ENCODE peak calls at places on chromosomes 7 and 10, in six cellular contexts. A is sigmoid colon, X is ovary, I is A549, P is adrenal gland, D is body of pancreas. R is an unnamed sample.

GRCh38 chr10:85927952-85928677 is 438.5 kb downstream of the GRID1 start:
- DNase-seq in I (no peak), D (peak), P (no peak), A (no peak), X (no peak), R (no peak)

GRCh38 chr7:88337556-88337955 is 30.9 kb upstream of the STEAP4 start:
- DNase-seq in P (no peak), X (no peak), A (no peak), D (no peak), I (no peak), R (no peak)

GRCh38 chr7:44881610-44882009 is 3.7 kb downstream of the PURB start:
- DNase-seq in D (no peak), X (no peak), A (no peak), I (no peak), P (no peak), R (peak)

GRCh38 chr7:26480166-26480565 is 188.5 kb downstream of the SNX10 start:
- DNase-seq in P (no peak), A (no peak), X (no peak), I (no peak), D (no peak), R (no peak)

GRCh38 chr10:45106257-45106856 is 105.6 kb downstream of the ZNF22 start:
- DNase-seq in D (no peak), X (no peak), I (no peak), A (no peak), P (no peak), R (no peak)

GRCh38 chr7:93036807-93037206 is 81.0 kb downstream of the SAMD9 start:
- DNase-seq in X (no peak), A (no peak), P (no peak), I (no peak), D (no peak), R (no peak)

GRCh38 chr7:135761751-135762488 is 13.3 kb upstream of the FAM180A start:
- DNase-seq in I (no peak), D (no peak), A (no peak), P (peak), X (no peak), R (peak)

GRCh38 chr10:2137549-2138174 is 400.3 kb upstream of the ADARB2 start:
- DNase-seq in A (no peak), I (peak), X (no peak), P (no peak), D (no peak), R (peak)

GRCh38 chr7:155813791-155814568 is 1.7 kb upstream of the SHH start:
- DNase-seq in A (no peak), D (no peak), P (no peak), I (no peak), X (no peak), R (no peak)

GRCh38 chr7:12431886-12432285 is 28.2 kb upstream of the VWDE start:
- DNase-seq in A (no peak), P (no peak), D (peak), X (no peak), I (no peak), R (no peak)

GRCh38 chr7:105805619-105806018 is 70.8 kb downstream of the ATXN7L1 start:
- DNase-seq in P (no peak), I (no peak), D (no peak), A (no peak), X (no peak), R (no peak)

GRCh38 chr10:31723074-31723750 is 205.4 kb downstream of the ARHGAP12 start:
- DNase-seq in X (no peak), A (no peak), P (no peak), D (no peak), I (no peak), R (no peak)

GRCh38 chr7:152904698-152905097 is 145.1 kb downstream of the ACTR3B start:
- DNase-seq in A (no peak), P (no peak), D (no peak), I (no peak), X (no peak), R (no peak)

GRCh38 chr10:112792487-112793196 is 157.4 kb upstream of the TCF7L2 start:
- DNase-seq in P (peak), I (no peak), D (peak), X (no peak), A (peak), R (no peak)

GRCh38 chr10:74371696-74372095 is 220.7 kb downstream of the ADK start:
- DNase-seq in P (no peak), A (no peak), I (no peak), X (no peak), D (no peak), R (no peak)

GRCh38 chr10:115093776-115094361 is 704 bp downstream of the ATRNL1 start:
- DNase-seq in I (peak), D (peak), P (peak), X (peak), A (no peak), R (no peak)

GRCh38 chr10:44995914-44996633 is 4.6 kb upstream of the ZNF22 start:
- DNase-seq in P (peak), A (peak), I (no peak), X (peak), D (peak), R (no peak)

GRCh38 chr10:89773081-89773480 is 71.7 kb downstream of the KIF20B start:
- DNase-seq in I (no peak), P (no peak), D (no peak), A (no peak), X (no peak), R (no peak)

GRCh38 chr7:157840913-157841756 is 504.3 kb downstream of the DNAJB6 start:
- DNase-seq in I (no peak), X (no peak), P (no peak), A (no peak), D (no peak), R (no peak)

GRCh38 chr10:77392236-77392721 is 245.3 kb downstream of the KCNMA1 start:
- DNase-seq in D (no peak), X (no peak), P (no peak), A (no peak), I (no peak), R (no peak)

GRCh38 chr10:79185067-79185774 is 116.5 kb downstream of the ZMIZ1 start:
- DNase-seq in D (no peak), P (no peak), X (peak), I (no peak), A (no peak), R (no peak)

GRCh38 chr7:63065684-63066083 is 933.0 kb upstream of the ZNF722 start:
- DNase-seq in P (no peak), A (no peak), D (no peak), X (no peak), I (no peak), R (no peak)

GRCh38 chr7:20306499-20306946 is 24.2 kb upstream of the ITGB8 start:
- DNase-seq in A (no peak), I (no peak), P (no peak), X (no peak), D (no peak), R (no peak)

GRCh38 chr7:157498690-157499089 is 161.9 kb downstream of the DNAJB6 start:
- DNase-seq in D (no peak), P (peak), X (no peak), A (peak), I (no peak), R (no peak)

GRCh38 chr7:93997868-93998267 is 6.3 kb downstream of the BET1 start:
- DNase-seq in I (no peak), A (no peak), D (no peak), X (no peak), P (no peak), R (no peak)

GRCh38 chr7:133268355-133268754 is 15.5 kb downstream of the EXOC4 start:
- DNase-seq in I (no peak), P (no peak), A (no peak), X (no peak), D (no peak), R (no peak)

GRCh38 chr7:112708236-112708635 is 82.0 kb downstream of the TMEM168 start:
- DNase-seq in A (no peak), X (no peak), P (no peak), I (no peak), D (no peak), R (no peak)

GRCh38 chr10:33286186-33286934 is 48.1 kb downstream of the NRP1 start:
- DNase-seq in D (no peak), A (no peak), P (no peak), I (no peak), X (no peak), R (no peak)

GRCh38 chr10:94212876-94213595 is 149.7 kb downstream of the NOC3L start:
- DNase-seq in D (no peak), X (no peak), A (peak), P (no peak), I (peak), R (no peak)

GRCh38 chr10:73941300-73941699 is 30.4 kb downstream of the PLAU start:
- DNase-seq in X (no peak), P (no peak), A (no peak), D (no peak), I (no peak), R (no peak)

GRCh38 chr10:77939561-77940001 is 13.0 kb upstream of the DLG5 start:
- DNase-seq in X (peak), A (peak), P (peak), I (no peak), D (peak), R (no peak)

GRCh38 chr10:88707429-88708110 is 1.5 kb downstream of the LIPK start:
- DNase-seq in P (no peak), A (no peak), X (no peak), D (no peak), I (peak), R (no peak)

GRCh38 chr10:86753638-86754434 is 2.6 kb upstream of the BMPR1A start:
- DNase-seq in I (no peak), D (peak), A (peak), X (no peak), P (no peak), R (no peak)

GRCh38 chr10:22656056-22656455 is 58.3 kb downstream of the PIP4K2A start:
- DNase-seq in P (no peak), I (no peak), A (no peak), D (no peak), X (no peak), R (no peak)

GRCh38 chr10:130471486-130471885 is 335.3 kb downstream of the GLRX3 start:
- DNase-seq in X (no peak), A (peak), P (no peak), I (no peak), D (no peak), R (no peak)

DNA sequence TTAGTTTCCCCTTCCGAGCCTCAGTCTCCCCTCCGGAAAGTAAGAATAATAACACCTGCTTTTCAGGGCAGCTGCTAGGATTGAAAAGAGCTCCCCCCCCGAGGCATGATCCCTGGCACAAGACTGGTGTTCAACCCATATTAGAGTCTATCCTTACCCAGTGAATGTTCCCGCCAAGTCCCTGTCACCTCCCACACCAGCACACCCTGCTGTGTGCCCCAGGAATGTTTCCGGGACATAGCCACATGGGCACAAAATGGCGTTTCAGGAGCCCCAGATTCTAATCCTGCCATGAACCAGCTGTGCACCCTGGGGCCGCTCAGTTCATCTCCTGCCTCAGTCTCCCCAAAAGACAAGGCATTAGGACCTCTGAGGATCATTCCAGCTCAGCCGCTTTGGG is 563 bp downstream of the MUC17 start:
- DNase-seq in A (no peak), I (no peak), P (no peak), D (no peak), X (no peak), R (no peak)
- TF ChIP-seq POLR2A in A (no peak), I (no peak), P (no peak), D (no peak), X (no peak), R (no peak)

GRCh38 chr10:29637537-29637936 is 2.8 kb upstream of the SVIL start:
- DNase-seq in X (no peak), A (no peak), D (no peak), I (no peak), P (no peak), R (no peak)

GRCh38 chr10:29636178-29636577 is 1.4 kb upstream of the SVIL start:
- DNase-seq in I (peak), P (no peak), A (no peak), D (no peak), X (no peak), R (no peak)

GRCh38 chr10:29635711-29636144 is 957 bp upstream of the SVIL start:
- DNase-seq in X (no peak), P (peak), I (peak), A (no peak), D (no peak), R (no peak)

GRCh38 chr10:29634105-29634504 is 666 bp downstream of the SVIL start:
- DNase-seq in X (no peak), P (peak), A (no peak), I (no peak), D (no peak), R (no peak)

DNA sequence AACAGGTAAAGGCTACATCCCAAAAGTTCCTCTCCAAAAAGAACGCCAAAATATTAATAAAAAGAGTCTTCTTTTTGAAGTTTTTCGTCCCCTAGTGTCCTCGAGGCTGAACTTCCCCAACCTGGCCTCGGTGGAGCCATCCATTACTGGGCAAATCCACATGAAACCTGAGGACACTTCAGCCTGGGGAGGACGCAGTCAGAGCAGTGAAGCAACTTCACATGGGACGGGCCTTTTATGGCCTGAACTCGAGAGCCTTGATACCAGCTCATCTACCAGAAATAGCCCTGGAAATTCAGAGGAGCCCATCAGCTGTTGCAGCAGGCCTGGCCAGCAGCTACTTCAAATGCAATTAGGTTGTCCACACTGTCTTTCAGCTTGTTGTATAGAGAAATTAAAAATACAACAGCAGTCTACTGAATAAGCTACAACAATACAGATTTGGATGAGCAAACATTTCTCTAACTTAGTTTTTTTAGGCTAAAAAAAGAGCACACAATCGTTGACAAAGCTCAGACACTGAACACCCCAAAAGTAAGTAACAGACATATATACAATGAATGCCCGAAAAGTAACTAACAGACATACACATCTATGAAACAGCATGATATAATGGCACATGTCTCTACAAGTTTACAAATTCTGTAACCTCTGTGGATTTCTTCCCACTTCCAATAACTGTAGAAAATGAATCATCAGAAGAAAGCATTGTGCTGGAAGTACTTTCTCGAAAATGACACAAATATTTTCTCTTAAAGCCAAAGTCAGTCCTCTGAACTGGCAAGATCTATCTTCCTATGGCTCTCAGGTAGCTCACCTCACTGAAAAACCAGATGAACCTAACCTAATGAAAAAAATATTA is at the start of gene SVIL:
- DNase-seq in D (peak), A (peak), X (peak), I (no peak), P (peak), R (no peak)
- TF ChIP-seq POLR2A in D (no peak), A (peak), X (peak), I (no peak), P (peak), R (no peak)

GRCh38 chr10:103763374-103764202 is 91.8 kb downstream of the SH3PXD2A start:
- DNase-seq in A (no peak), P (peak), X (no peak), I (no peak), D (no peak), R (peak)
- TF ChIP-seq POLR2A in A (no peak), P (no peak), X (no peak), I (no peak), D (no peak), R (no peak)

DNA sequence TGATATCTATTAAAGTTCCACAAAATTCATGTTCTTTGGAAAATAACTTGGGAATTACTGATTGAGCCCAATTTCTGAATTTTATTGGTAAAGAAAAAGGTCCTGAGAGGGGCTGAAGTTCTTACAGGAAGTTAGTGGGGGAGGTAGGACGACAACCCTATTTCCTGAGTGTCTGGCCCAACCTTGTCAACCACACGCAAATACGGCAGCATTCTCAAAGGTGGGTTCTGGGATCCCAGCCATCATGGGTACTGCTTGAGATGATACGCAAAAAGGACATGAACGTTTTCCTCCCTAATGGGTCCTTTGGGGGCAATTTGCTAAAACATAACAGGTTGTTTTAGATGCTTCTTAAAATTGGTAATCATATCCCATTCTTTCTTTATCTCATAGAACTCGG is 2.7 kb upstream of the PDCD4 start:
- DNase-seq in A (no peak), P (no peak), X (no peak), I (no peak), D (no peak), R (no peak)
- TF ChIP-seq POLR2A in A (no peak), P (no peak), X (no peak), I (no peak), D (no peak), R (no peak)

DNA sequence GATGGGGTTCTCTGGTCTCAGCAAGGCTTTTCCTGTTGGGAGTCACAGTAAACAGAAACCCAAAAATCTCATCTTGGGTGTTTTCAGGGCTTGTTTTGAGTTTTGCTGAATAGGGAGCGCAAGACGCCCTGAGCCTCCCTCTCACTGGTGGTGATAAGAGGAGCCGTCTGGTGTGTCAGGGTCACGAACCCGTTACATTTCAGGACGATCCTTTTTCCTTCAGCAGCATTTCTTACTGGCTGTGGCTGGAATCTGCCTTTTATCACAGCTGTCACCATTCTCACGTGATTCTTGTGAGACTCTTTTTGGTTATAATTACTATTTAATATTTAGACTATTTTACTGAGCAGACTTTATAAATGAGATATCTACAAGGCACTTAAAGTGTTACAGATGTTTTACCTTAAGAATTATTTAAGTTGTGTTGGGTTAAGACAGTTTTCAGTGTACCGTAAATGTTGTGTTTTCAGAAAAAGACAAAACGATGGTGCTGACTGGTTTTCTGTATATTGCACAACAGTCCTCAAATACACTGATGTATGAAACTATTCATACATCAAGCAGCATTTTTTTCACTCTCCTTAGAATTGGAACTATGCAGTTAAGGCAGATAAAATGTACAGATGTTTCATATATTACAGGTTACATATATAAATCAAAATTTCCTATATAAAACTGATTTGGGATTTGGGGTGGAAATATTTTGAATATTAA is 2.2 kb upstream of the GET4 start:
- DNase-seq in A (no peak), D (peak), X (no peak), I (no peak), P (no peak), R (peak)
- TF ChIP-seq POLR2A in A (no peak), D (no peak), X (no peak), I (no peak), P (no peak), R (no peak)

DNA sequence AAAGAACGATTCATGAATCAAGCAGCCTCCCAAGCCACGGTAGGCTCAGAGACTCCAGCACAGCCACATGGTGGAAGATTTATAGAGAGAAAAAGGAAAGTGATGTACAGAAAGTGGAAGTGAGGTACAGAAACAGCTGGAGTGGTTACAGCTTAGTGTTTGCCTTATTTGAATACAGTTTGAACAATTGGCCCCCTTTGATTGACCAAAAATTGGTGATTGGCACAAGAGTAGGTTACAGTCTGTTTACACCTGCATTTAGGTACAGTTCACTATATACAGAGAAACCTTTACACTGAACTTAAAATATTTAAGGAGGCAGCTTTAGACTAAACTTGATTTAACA is 136.4 kb upstream of the ASAH2 start:
- DNase-seq in D (no peak), I (no peak), P (no peak), A (no peak), X (no peak), R (no peak)
- TF ChIP-seq POLR2A in D (no peak), I (no peak), P (no peak), A (no peak), X (no peak), R (no peak)

R was measured in erythroblast.